ENCODE peak calls at places on chromosome 9, in nine cellular contexts. Z is brain microvascular endothelial cell, G is foreskin fibroblast, C is ovary, W is progenitor cell of endocrine pancreas, N is body of pancreas, P is osteocyte, L is PC-9, J is choroid plexus epithelial cell. E is an unnamed sample.

GRCh38 chr9:92242115-92242778 is 51.2 kb downstream of the IARS1 start:
- DNase-seq in P (no peak), J (peak; percentile 99), L (no peak), C (peak; percentile 39), Z (peak; percentile 85), G (peak; percentile 83), W (no peak), N (peak; percentile 23), E (peak; percentile 63)

GRCh38 chr9:81083062-81083461 is 606.3 kb downstream of the TLE1 start:
- DNase-seq in G (no peak), W (no peak), Z (peak; percentile 43), J (peak; percentile 52), N (no peak), C (no peak), L (no peak), P (no peak), E (no peak)

GRCh38 chr9:18447131-18447530 is 26.8 kb upstream of the ADAMTSL1 start:
- DNase-seq in G (no peak), L (no peak), Z (no peak), W (no peak), C (peak; percentile 50), N (peak; percentile 11), J (no peak), P (no peak), E (no peak)

GRCh38 chr9:135715056-135715595 is 13.1 kb downstream of the KCNT1 start:
- DNase-seq in J (no peak), C (no peak), G (no peak), Z (no peak), W (no peak), N (no peak), P (no peak), L (no peak), E (no peak)

GRCh38 chr9:82488702-82489578 is 500.4 kb downstream of the SPATA31D1 start:
- DNase-seq in J (peak; percentile 96), C (no peak), L (no peak), N (peak; percentile 83), G (peak; percentile 83), P (no peak), Z (peak; percentile 80), W (no peak), E (peak; percentile 32)

GRCh38 chr9:135504262-135505229 is 4.1 kb downstream of the MRPS2 start:
- DNase-seq in N (peak; percentile 67), G (peak; percentile 57), J (peak; percentile 75), Z (peak; percentile 57), L (peak; percentile 51), W (peak; percentile 39), P (no peak), C (peak; percentile 55), E (peak; percentile 51)

GRCh38 chr9:119284118-119284517 is 85.1 kb downstream of the BRINP1 start:
- DNase-seq in N (no peak), W (no peak), L (no peak), G (no peak), P (no peak), C (no peak), J (peak; percentile 16), Z (no peak), E (no peak)

GRCh38 chr9:124352616-124353015 is 62.6 kb downstream of the PSMB7 start:
- DNase-seq in J (no peak), N (no peak), C (no peak), L (no peak), P (no peak), Z (no peak), W (no peak), G (no peak), E (no peak)

GRCh38 chr9:18141681-18142080 is 332.3 kb upstream of the ADAMTSL1 start:
- DNase-seq in P (no peak), N (no peak), C (no peak), L (no peak), W (no peak), Z (no peak), G (no peak), J (no peak), E (no peak)

GRCh38 chr9:137316012-137316981 is 14.2 kb upstream of the NRARP start:
- DNase-seq in J (no peak), G (no peak), N (peak; percentile 66), P (no peak), C (peak; percentile 53), W (peak; percentile 51), L (peak; percentile 71), Z (no peak), E (no peak)

DNA sequence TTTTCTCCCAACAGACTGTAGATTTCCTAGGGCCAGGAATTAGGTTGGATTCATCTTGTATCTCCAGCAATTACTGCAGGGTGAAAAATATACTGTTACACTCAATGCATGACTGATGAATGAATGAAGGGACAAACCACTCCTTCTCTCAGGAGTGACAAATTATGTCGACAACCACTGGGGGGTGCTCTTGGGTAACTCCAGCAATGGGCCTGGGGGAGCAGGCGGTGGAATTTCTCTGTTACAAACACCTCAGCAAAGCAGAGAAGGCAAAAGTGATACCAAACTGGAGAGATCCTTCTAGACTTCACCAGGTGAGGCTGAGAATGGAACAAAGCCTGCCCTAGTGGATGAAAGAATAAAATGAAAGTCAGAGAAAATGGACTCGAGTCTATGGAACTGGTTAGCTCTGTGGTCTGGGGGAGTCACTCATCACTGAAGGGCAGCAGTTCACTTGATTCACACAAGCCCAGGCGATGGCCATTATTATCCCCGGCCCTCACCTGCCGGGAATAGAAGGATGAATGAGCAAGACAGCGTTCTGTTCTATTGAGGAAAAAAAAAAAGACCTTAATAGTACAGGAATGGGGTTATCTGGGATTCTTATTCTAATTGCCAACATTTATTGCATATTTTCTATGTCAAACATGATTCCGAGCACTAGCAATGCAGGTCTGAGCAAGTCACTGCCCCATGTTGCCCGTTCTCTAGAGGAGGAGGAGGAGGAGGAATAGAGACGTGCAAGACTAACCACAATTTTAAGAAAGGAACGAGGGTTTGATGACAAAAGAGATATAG is 341.1 kb downstream of the ASTN2 start:
- DNase-seq in Z (peak; percentile 3), N (peak; percentile 25), W (peak; percentile 13), J (peak; percentile 57), G (no peak), P (no peak), L (peak; percentile 25), C (no peak), E (no peak)
- TF ChIP-seq CTCF in Z (peak; percentile 44), N (peak; percentile 23), W (peak; percentile 67), J (peak; percentile 79), G (peak; percentile 40), P (peak; percentile 49), L (peak; percentile 61), C (no peak), E (peak; percentile 18)

DNA sequence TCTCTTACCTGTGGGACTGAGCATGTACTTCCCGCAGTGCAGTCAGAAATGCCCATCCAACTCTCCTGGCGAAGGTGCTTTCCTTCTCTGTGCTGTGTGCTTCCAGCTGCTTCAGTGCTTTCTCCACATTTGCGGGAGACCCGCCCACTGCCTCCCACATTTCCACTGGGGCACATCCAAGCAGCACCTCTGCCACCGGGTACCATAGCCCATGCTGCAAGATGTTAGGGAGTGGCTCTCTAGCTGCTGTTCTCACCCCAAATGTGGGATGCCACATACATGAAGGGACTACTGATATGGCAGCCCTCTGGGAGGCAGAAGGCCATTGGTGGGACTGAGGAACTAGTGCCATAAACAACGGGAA is 8.8 kb downstream of the DMAC1 start:
- DNase-seq in N (no peak), Z (no peak), W (no peak), G (no peak), C (no peak), L (no peak), J (no peak), P (no peak), E (no peak)
- TF ChIP-seq CTCF in N (no peak), Z (no peak), W (no peak), G (no peak), C (no peak), L (no peak), J (no peak), P (no peak), E (no peak)

DNA sequence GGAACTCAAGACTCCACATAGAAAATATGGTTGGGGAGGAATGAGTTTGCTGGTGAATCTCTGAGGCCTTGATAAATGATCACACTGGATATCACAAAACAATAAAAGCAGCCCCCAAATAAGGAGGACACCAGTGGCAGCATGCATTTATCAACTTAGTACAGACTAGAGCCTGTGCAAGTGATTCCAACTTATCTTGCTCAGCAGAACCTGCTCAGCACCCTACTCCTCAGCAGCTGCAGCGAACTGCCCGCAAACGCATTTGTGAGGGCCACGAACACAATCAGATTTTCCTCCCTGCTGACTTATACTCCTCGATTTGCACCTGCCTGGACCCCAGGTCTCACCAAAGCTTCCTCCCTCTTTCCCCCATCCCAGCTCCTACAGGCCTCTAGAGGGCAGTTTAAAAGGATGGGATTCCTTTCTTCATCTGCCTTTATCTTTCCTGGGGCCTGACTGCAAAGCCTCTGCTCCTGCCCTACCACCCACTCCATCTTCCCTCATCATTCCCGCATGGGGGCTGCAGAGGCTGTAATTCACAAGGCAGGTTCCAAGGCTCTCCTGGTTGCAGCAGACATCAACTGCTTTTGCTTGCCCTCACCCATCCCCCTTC is 41.2 kb downstream of the ANKS6 start:
- DNase-seq in C (no peak), Z (no peak), G (no peak), J (no peak), L (no peak), N (no peak), P (no peak), W (no peak), E (no peak)
- TF ChIP-seq CTCF in C (no peak), Z (no peak), G (no peak), J (peak; percentile 6), L (no peak), N (no peak), P (no peak), W (no peak), E (no peak)

GRCh38 chr9:109441296-109441695 is 56.8 kb downstream of the PTPN3 start:
- DNase-seq in G (no peak), P (no peak), L (no peak), J (no peak), C (no peak), W (no peak), Z (no peak), N (no peak), E (no peak)

GRCh38 chr9:109442716-109443115 is 55.4 kb downstream of the PTPN3 start:
- DNase-seq in G (no peak), P (no peak), N (no peak), J (no peak), Z (no peak), W (no peak), C (no peak), L (no peak), E (no peak)

GRCh38 chr9:109439378-109440116 is 58.6 kb downstream of the PTPN3 start:
- DNase-seq in L (no peak), C (no peak), G (no peak), W (no peak), P (no peak), J (no peak), Z (no peak), N (no peak), E (no peak)

GRCh38 chr9:109440117-109440515 is 58.0 kb downstream of the PTPN3 start:
- DNase-seq in P (no peak), J (no peak), N (peak; percentile 88), W (no peak), C (no peak), G (no peak), L (no peak), Z (no peak), E (no peak)

DNA sequence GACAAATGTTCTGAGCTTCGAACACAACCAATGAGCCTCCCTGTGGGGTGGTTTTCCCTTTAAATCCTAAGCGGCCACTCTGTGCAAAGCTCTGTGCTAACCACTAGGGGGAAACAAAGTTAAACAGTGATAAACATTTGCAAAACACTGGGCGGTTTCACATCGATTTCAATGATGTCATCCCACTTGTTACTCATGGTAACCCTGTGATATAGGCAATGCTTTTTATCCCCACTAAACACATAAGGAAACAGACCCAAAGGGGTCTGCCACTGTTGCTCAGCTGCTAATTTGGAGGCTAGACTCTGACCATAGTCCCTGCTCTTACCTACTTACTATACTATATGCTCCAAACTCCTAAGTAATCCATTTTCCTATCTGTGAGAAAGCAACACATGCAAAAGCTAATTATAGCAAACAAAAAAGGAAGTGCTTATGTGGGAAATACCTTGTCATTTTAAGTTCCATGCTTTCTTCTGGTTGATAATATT is 57.3 kb downstream of the PTPN3 start:
- DNase-seq in Z (peak; percentile 87), C (peak; percentile 25), P (no peak), L (peak; percentile 47), J (peak; percentile 95), G (peak; percentile 71), N (peak; percentile 87), W (peak; percentile 41), E (peak; percentile 86)
- TF ChIP-seq CTCF in Z (peak; percentile 85), C (no peak), P (peak; percentile 79), L (peak; percentile 86), J (peak; percentile 90), G (peak; percentile 83), N (peak; percentile 84), W (peak; percentile 82), E (peak; percentile 88)